ENCODE peak calls at places on chromosome 13, in five cellular contexts. K is neural progenitor cell, A is K562, O is colonic mucosa, P is GM12878. Z is an unnamed sample.

GRCh38 chr13:112690242-112690943 is 555 bp downstream of the ATP11A start:
- DNase-seq in K (peak; percentile 81), A (peak; percentile 37), O (peak; percentile 47), P (no peak), Z (peak; percentile 80)

GRCh38 chr13:74443623-74444022 is 309.4 kb upstream of the KLF12 start:
- DNase-seq in K (no peak), A (no peak), O (no peak), P (no peak), Z (no peak)

GRCh38 chr13:30789360-30789862 is 54.1 kb downstream of the ALOX5AP start:
- DNase-seq in K (no peak), A (no peak), O (no peak), P (no peak), Z (no peak)

GRCh38 chr13:27654816-27655215 is 33.1 kb downstream of the POLR1D start:
- DNase-seq in K (no peak), A (no peak), O (no peak), P (no peak), Z (no peak)

GRCh38 chr13:66914155-66914554 is 316.0 kb downstream of the PCDH9 start:
- DNase-seq in K (no peak), A (no peak), O (no peak), P (no peak), Z (no peak)

GRCh38 chr13:114142640-114143490 is 10.4 kb upstream of the RASA3 start:
- DNase-seq in K (no peak), A (no peak), O (peak; percentile 69), P (no peak), Z (peak; percentile 64)

GRCh38 chr13:34162545-34162936 is 344.6 kb downstream of the RFC3 start:
- DNase-seq in K (no peak), A (no peak), O (no peak), P (no peak), Z (no peak)

GRCh38 chr13:59982631-59983382 is 180.9 kb downstream of the DIAPH3 start:
- DNase-seq in K (no peak), A (no peak), O (no peak), P (no peak), Z (no peak)

GRCh38 chr13:113656015-113656588 is 1.9 kb downstream of the ATP4B start:
- DNase-seq in K (no peak), A (no peak), O (no peak), P (no peak), Z (no peak)

GRCh38 chr13:29577135-29578051 is 18.1 kb downstream of the SLC7A1 start:
- DNase-seq in K (no peak), A (no peak), O (no peak), P (no peak), Z (peak; percentile 39)

GRCh38 chr13:48818495-48818961 is 157.2 kb upstream of the FNDC3A start:
- DNase-seq in K (no peak), A (no peak), O (no peak), P (no peak), Z (no peak)

GRCh38 chr13:34914416-34914815 is 27.7 kb upstream of the NBEA start:
- DNase-seq in K (no peak), A (no peak), O (no peak), P (no peak), Z (peak; percentile 76)

GRCh38 chr13:77299587-77299986 is 27.3 kb downstream of the MYCBP2 start:
- DNase-seq in K (no peak), A (no peak), O (no peak), P (no peak), Z (no peak)

GRCh38 chr13:76829572-76830327 is 56.5 kb downstream of the KCTD12 start:
- DNase-seq in K (no peak), A (no peak), O (no peak), P (no peak), Z (no peak)

GRCh38 chr13:31310781-31311180 is 111.0 kb downstream of the B3GLCT start:
- DNase-seq in K (no peak), A (no peak), O (no peak), P (no peak), Z (no peak)

GRCh38 chr13:67097856-67098255 is 132.3 kb downstream of the PCDH9 start:
- DNase-seq in K (no peak), A (no peak), O (no peak), P (no peak), Z (no peak)

GRCh38 chr13:20482275-20482761 is 43.3 kb downstream of the CRYL1 start:
- DNase-seq in K (no peak), A (no peak), O (no peak), P (no peak), Z (no peak)

GRCh38 chr13:110841846-110842245 is 73.0 kb downstream of the ANKRD10 start:
- DNase-seq in K (no peak), A (no peak), O (no peak), P (no peak), Z (peak; percentile 12)

GRCh38 chr13:43545317-43545874 is 241.4 kb downstream of the ENOX1 start:
- DNase-seq in K (no peak), A (no peak), O (no peak), P (no peak), Z (no peak)

GRCh38 chr13:84668637-84669036 is 786.4 kb upstream of the SLITRK1 start:
- DNase-seq in K (no peak), A (no peak), O (no peak), P (no peak), Z (no peak)

GRCh38 chr13:75326173-75327131 is 155.5 kb downstream of the TBC1D4 start:
- DNase-seq in K (no peak), A (peak; percentile 38), O (no peak), P (no peak), Z (peak; percentile 50)

GRCh38 chr13:50842246-50842645 is 1.2 kb downstream of the DLEU7 start:
- DNase-seq in K (no peak), A (no peak), O (no peak), P (no peak), Z (no peak)

GRCh38 chr13:63540042-63540441 is 2124.4 kb upstream of the PCDH20 start:
- DNase-seq in K (no peak), A (no peak), O (no peak), P (no peak), Z (no peak)

GRCh38 chr13:46523972-46524737 is 28.8 kb upstream of the LRCH1 start:
- DNase-seq in K (no peak), A (no peak), O (no peak), P (no peak), Z (no peak)

GRCh38 chr13:91017031-91017668 is 330.3 kb upstream of the MIR17HG start:
- DNase-seq in K (peak; percentile 66), A (peak; percentile 91), O (peak; percentile 24), P (peak; percentile 9), Z (peak; percentile 87)

GRCh38 chr13:41465215-41465907 is 8.0 kb downstream of the RGCC start:
- DNase-seq in K (no peak), A (peak; percentile 29), O (peak; percentile 33), P (peak; percentile 88), Z (no peak)

GRCh38 chr13:103815619-103816018 is 749.4 kb upstream of the SLC10A2 start:
- DNase-seq in K (no peak), A (no peak), O (no peak), P (no peak), Z (no peak)
- H3K9ac ChIP-seq in K (no peak overlapping the region), A (no peak overlapping the region), O (no peak overlapping the region), P (no peak overlapping the region), Z (no peak overlapping the region)

GRCh38 chr13:99746857-99747710 is 224.5 kb downstream of the ZIC5 start:
- DNase-seq in K (peak; percentile 94), A (no peak), O (peak; percentile 9), P (no peak), Z (peak; percentile 64)
- H3K9ac ChIP-seq in K (no peak overlapping the region), A (no peak overlapping the region), O (no peak overlapping the region), P (no peak overlapping the region), Z (no peak overlapping the region)

GRCh38 chr13:89571676-89572075 is 1775.8 kb upstream of the MIR17HG start:
- DNase-seq in K (no peak), A (no peak), O (no peak), P (no peak), Z (no peak)

GRCh38 chr13:89568276-89568675 is 1779.2 kb upstream of the MIR17HG start:
- DNase-seq in K (no peak), A (no peak), O (no peak), P (no peak), Z (no peak)

GRCh38 chr13:89567025-89567424 is 1780.5 kb upstream of the MIR17HG start:
- DNase-seq in K (no peak), A (no peak), O (no peak), P (no peak), Z (no peak)

GRCh38 chr13:89565711-89566110 is 1781.8 kb upstream of the MIR17HG start:
- DNase-seq in K (no peak), A (no peak), O (no peak), P (no peak), Z (no peak)

GRCh38 chr13:89568746-89569145 is 1778.7 kb upstream of the MIR17HG start:
- DNase-seq in K (no peak), A (no peak), O (no peak), P (no peak), Z (no peak)
- H3K9ac ChIP-seq in K (no peak overlapping the region), A (no peak overlapping the region), O (no peak overlapping the region), P (no peak overlapping the region), Z (no peak overlapping the region)

DNA sequence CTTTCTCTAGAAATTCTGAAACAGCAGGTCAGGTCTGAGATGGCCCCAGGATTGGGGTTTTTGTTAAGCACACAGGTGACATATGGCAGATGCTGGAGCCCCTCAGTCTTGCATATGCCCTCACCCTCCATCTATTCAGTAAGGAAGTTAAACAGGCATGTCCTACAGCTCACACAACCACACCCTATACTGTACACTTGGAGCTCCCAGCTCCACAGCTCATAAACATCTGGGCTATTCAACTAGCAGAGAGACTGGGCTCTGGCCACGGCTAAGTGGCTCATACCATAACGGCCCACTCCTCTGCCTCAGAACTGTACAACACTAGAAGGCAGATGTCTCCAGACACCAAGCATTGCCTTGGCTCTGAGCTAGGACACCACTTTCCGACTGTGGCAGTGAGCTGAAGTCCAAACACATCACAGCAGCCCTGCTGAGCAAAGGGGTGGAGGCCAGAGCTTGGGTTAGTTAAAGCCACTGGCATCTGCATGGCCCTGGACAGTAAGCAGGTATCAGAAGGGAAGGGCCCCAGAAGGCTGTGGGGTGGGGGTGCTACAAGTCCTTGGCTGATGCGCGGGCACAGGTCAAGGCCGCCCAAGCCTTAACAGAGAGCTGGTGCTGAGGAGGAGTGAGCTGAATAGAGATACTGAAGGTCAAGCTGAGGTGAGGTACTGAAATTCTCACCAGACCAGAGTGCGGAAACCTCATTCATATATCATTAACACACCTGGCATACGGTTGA is 79.1 kb downstream of the ABCC4 start:
- DNase-seq in K (no peak), A (no peak), O (no peak), P (no peak), Z (no peak)
- H3K9ac ChIP-seq in K (no peak overlapping the region), A (no peak overlapping the region), O (no peak overlapping the region), P (no peak overlapping the region), Z (no peak overlapping the region)

DNA sequence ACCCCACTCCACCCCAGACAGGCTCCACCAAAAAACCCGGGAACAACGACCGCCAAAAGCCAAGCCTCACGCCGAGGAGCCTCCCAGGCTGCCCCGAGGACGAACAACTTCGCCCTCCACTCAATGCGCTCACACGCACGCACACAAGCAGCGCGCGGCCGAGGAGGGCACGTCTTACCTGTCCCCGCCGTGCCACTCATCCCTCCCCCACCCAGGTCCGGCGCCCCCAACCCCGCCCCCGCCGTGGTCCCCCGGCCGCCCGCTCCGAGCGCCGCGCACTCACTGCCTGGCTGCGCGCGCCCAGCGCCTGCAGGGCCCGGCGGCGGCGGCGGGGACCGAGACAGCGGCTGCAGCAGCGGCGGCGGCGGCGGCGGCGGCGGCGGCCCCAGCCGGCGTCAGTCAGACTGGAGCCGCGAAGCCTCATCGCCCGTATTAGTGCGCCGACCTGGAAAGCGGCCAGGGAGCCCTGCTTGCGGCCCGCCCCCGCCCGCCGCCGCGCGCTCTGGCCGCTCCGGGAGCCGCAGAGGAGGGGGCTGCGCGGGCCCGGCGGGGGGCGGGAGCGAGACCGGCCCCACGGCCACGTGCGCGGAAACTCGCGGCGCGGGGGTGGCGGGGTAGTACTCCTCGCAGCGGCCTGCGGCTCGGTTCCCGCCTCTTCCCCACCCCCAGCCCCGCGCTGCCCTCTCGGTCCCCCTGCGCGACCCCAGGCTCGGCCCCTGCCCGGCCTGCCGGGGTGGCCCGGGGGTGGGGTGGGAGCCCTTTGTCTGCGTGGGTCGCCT is at the start of gene SMAD9:
- DNase-seq in K (peak; percentile 91), A (peak; percentile 52), O (peak; percentile 64), P (no peak), Z (peak; percentile 85)
- H3K9ac ChIP-seq in K (no peak within 1 kb of the TSS), A (no peak within 1 kb of the TSS), O (peak within 1 kb of the TSS; percentile 44), P (no peak within 1 kb of the TSS), Z (peak within 1 kb of the TSS; percentile 1)

Z was measured in endodermal cell.